ENCODE peak calls at places on chromosome 17, in eight cellular contexts. One of them, this sample, is unnamed.

GRCh38 chr17:80856863-80857488 is 134.7 kb upstream of the CHMP6 start:
- DNase-seq in T-helper 17 cell: no peak
- DNase-seq in neuronal stem cell: no peak
- DNase-seq in epithelial cell of esophagus: no peak
- DNase-seq in left ventricle myocardium inferior: no peak
- DNase-seq in activated CD8-positive, alpha-beta memory T cell treated with anti-CD3 and anti-CD28 coated beads, Interleukin-2, amount 50 U/mL, for 4 hours: no peak
- DNase-seq in posterior cingulate gyrus: no peak
- DNase-seq in NCI-H446 treated with DMSO at 0.1 percent for 48 hours: no peak
- DNase-seq in this sample: no peak

GRCh38 chr17:67244621-67245072 is 349 bp downstream of the HELZ start:
- DNase-seq in T-helper 17 cell: peak
- DNase-seq in neuronal stem cell: no peak
- DNase-seq in epithelial cell of esophagus: no peak
- DNase-seq in left ventricle myocardium inferior: peak
- DNase-seq in activated CD8-positive, alpha-beta memory T cell treated with anti-CD3 and anti-CD28 coated beads, Interleukin-2, amount 50 U/mL, for 4 hours: peak
- DNase-seq in posterior cingulate gyrus: no peak
- DNase-seq in NCI-H446 treated with DMSO at 0.1 percent for 48 hours: no peak
- DNase-seq in this sample: no peak

GRCh38 chr17:45729284-45729907 is 54.7 kb upstream of the CRHR1 start:
- DNase-seq in T-helper 17 cell: no peak
- DNase-seq in neuronal stem cell: no peak
- DNase-seq in epithelial cell of esophagus: no peak
- DNase-seq in left ventricle myocardium inferior: no peak
- DNase-seq in activated CD8-positive, alpha-beta memory T cell treated with anti-CD3 and anti-CD28 coated beads, Interleukin-2, amount 50 U/mL, for 4 hours: no peak
- DNase-seq in posterior cingulate gyrus: no peak
- DNase-seq in NCI-H446 treated with DMSO at 0.1 percent for 48 hours: no peak
- DNase-seq in this sample: peak

GRCh38 chr17:193426-193810 is 12.0 kb upstream of the DOC2B start:
- DNase-seq in T-helper 17 cell: no peak
- DNase-seq in neuronal stem cell: no peak
- DNase-seq in epithelial cell of esophagus: no peak
- DNase-seq in left ventricle myocardium inferior: no peak
- DNase-seq in activated CD8-positive, alpha-beta memory T cell treated with anti-CD3 and anti-CD28 coated beads, Interleukin-2, amount 50 U/mL, for 4 hours: no peak
- DNase-seq in posterior cingulate gyrus: no peak
- DNase-seq in NCI-H446 treated with DMSO at 0.1 percent for 48 hours: no peak
- DNase-seq in this sample: no peak

GRCh38 chr17:45812102-45812501 is 28.0 kb downstream of the CRHR1 start:
- DNase-seq in T-helper 17 cell: no peak
- DNase-seq in neuronal stem cell: peak
- DNase-seq in epithelial cell of esophagus: peak
- DNase-seq in left ventricle myocardium inferior: no peak
- DNase-seq in activated CD8-positive, alpha-beta memory T cell treated with anti-CD3 and anti-CD28 coated beads, Interleukin-2, amount 50 U/mL, for 4 hours: no peak
- DNase-seq in posterior cingulate gyrus: no peak
- DNase-seq in NCI-H446 treated with DMSO at 0.1 percent for 48 hours: no peak
- DNase-seq in this sample: no peak

GRCh38 chr17:79045830-79046500 is 22.0 kb downstream of the C1QTNF1 start:
- DNase-seq in T-helper 17 cell: peak
- DNase-seq in neuronal stem cell: peak
- DNase-seq in epithelial cell of esophagus: peak
- DNase-seq in left ventricle myocardium inferior: peak
- DNase-seq in activated CD8-positive, alpha-beta memory T cell treated with anti-CD3 and anti-CD28 coated beads, Interleukin-2, amount 50 U/mL, for 4 hours: peak
- DNase-seq in posterior cingulate gyrus: peak
- DNase-seq in NCI-H446 treated with DMSO at 0.1 percent for 48 hours: peak
- DNase-seq in this sample: peak

GRCh38 chr17:9195961-9196668 is 174.8 kb downstream of the NTN1 start:
- DNase-seq in T-helper 17 cell: no peak
- DNase-seq in neuronal stem cell: peak
- DNase-seq in epithelial cell of esophagus: peak
- DNase-seq in left ventricle myocardium inferior: no peak
- DNase-seq in activated CD8-positive, alpha-beta memory T cell treated with anti-CD3 and anti-CD28 coated beads, Interleukin-2, amount 50 U/mL, for 4 hours: no peak
- DNase-seq in posterior cingulate gyrus: no peak
- DNase-seq in NCI-H446 treated with DMSO at 0.1 percent for 48 hours: no peak
- DNase-seq in this sample: peak

GRCh38 chr17:2435181-2435741 is 34.4 kb upstream of the MNT start:
- DNase-seq in T-helper 17 cell: no peak
- DNase-seq in neuronal stem cell: peak
- DNase-seq in epithelial cell of esophagus: no peak
- DNase-seq in left ventricle myocardium inferior: no peak
- DNase-seq in activated CD8-positive, alpha-beta memory T cell treated with anti-CD3 and anti-CD28 coated beads, Interleukin-2, amount 50 U/mL, for 4 hours: no peak
- DNase-seq in posterior cingulate gyrus: no peak
- DNase-seq in NCI-H446 treated with DMSO at 0.1 percent for 48 hours: no peak
- DNase-seq in this sample: peak

GRCh38 chr17:55053855-55054254 is 85.3 kb downstream of the STXBP4 start:
- DNase-seq in T-helper 17 cell: no peak
- DNase-seq in neuronal stem cell: no peak
- DNase-seq in epithelial cell of esophagus: peak
- DNase-seq in left ventricle myocardium inferior: no peak
- DNase-seq in activated CD8-positive, alpha-beta memory T cell treated with anti-CD3 and anti-CD28 coated beads, Interleukin-2, amount 50 U/mL, for 4 hours: no peak
- DNase-seq in posterior cingulate gyrus: no peak
- DNase-seq in NCI-H446 treated with DMSO at 0.1 percent for 48 hours: peak
- DNase-seq in this sample: no peak

GRCh38 chr17:58005728-58006562 is 1.1 kb downstream of the SRSF1 start:
- DNase-seq in T-helper 17 cell: no peak
- DNase-seq in neuronal stem cell: no peak
- DNase-seq in epithelial cell of esophagus: no peak
- DNase-seq in left ventricle myocardium inferior: no peak
- DNase-seq in activated CD8-positive, alpha-beta memory T cell treated with anti-CD3 and anti-CD28 coated beads, Interleukin-2, amount 50 U/mL, for 4 hours: no peak
- DNase-seq in posterior cingulate gyrus: no peak
- DNase-seq in NCI-H446 treated with DMSO at 0.1 percent for 48 hours: no peak
- DNase-seq in this sample: no peak

GRCh38 chr17:65292430-65292829 is 155.3 kb downstream of the RGS9 start:
- DNase-seq in T-helper 17 cell: no peak
- DNase-seq in neuronal stem cell: no peak
- DNase-seq in epithelial cell of esophagus: no peak
- DNase-seq in left ventricle myocardium inferior: no peak
- DNase-seq in activated CD8-positive, alpha-beta memory T cell treated with anti-CD3 and anti-CD28 coated beads, Interleukin-2, amount 50 U/mL, for 4 hours: no peak
- DNase-seq in posterior cingulate gyrus: no peak
- DNase-seq in NCI-H446 treated with DMSO at 0.1 percent for 48 hours: no peak
- DNase-seq in this sample: no peak

GRCh38 chr17:82095777-82096708 is 2.0 kb downstream of the FASN start:
- DNase-seq in T-helper 17 cell: no peak
- DNase-seq in neuronal stem cell: no peak
- DNase-seq in epithelial cell of esophagus: peak
- DNase-seq in left ventricle myocardium inferior: peak
- DNase-seq in activated CD8-positive, alpha-beta memory T cell treated with anti-CD3 and anti-CD28 coated beads, Interleukin-2, amount 50 U/mL, for 4 hours: no peak
- DNase-seq in posterior cingulate gyrus: no peak
- DNase-seq in NCI-H446 treated with DMSO at 0.1 percent for 48 hours: no peak
- DNase-seq in this sample: no peak

GRCh38 chr17:64411999-64412771 is 21.5 kb upstream of the PECAM1 start:
- DNase-seq in T-helper 17 cell: no peak
- DNase-seq in neuronal stem cell: peak
- DNase-seq in epithelial cell of esophagus: peak
- DNase-seq in left ventricle myocardium inferior: peak
- DNase-seq in activated CD8-positive, alpha-beta memory T cell treated with anti-CD3 and anti-CD28 coated beads, Interleukin-2, amount 50 U/mL, for 4 hours: no peak
- DNase-seq in posterior cingulate gyrus: peak
- DNase-seq in NCI-H446 treated with DMSO at 0.1 percent for 48 hours: no peak
- DNase-seq in this sample: peak

GRCh38 chr17:43006639-43007551 is at the start of gene IFI35:
- DNase-seq in T-helper 17 cell: peak
- DNase-seq in neuronal stem cell: no peak
- DNase-seq in epithelial cell of esophagus: peak
- DNase-seq in left ventricle myocardium inferior: peak
- DNase-seq in activated CD8-positive, alpha-beta memory T cell treated with anti-CD3 and anti-CD28 coated beads, Interleukin-2, amount 50 U/mL, for 4 hours: peak
- DNase-seq in posterior cingulate gyrus: peak
- DNase-seq in NCI-H446 treated with DMSO at 0.1 percent for 48 hours: no peak
- DNase-seq in this sample: no peak

GRCh38 chr17:43409131-43409530 is 10.3 kb downstream of the ARL4D start:
- DNase-seq in T-helper 17 cell: no peak
- DNase-seq in neuronal stem cell: no peak
- DNase-seq in epithelial cell of esophagus: no peak
- DNase-seq in left ventricle myocardium inferior: no peak
- DNase-seq in activated CD8-positive, alpha-beta memory T cell treated with anti-CD3 and anti-CD28 coated beads, Interleukin-2, amount 50 U/mL, for 4 hours: no peak
- DNase-seq in posterior cingulate gyrus: no peak
- DNase-seq in NCI-H446 treated with DMSO at 0.1 percent for 48 hours: no peak
- DNase-seq in this sample: no peak

GRCh38 chr17:1629647-1630310 is 1.1 kb upstream of the SLC43A2 start:
- DNase-seq in T-helper 17 cell: peak
- DNase-seq in neuronal stem cell: no peak
- DNase-seq in epithelial cell of esophagus: peak
- DNase-seq in left ventricle myocardium inferior: peak
- DNase-seq in activated CD8-positive, alpha-beta memory T cell treated with anti-CD3 and anti-CD28 coated beads, Interleukin-2, amount 50 U/mL, for 4 hours: peak
- DNase-seq in posterior cingulate gyrus: peak
- DNase-seq in NCI-H446 treated with DMSO at 0.1 percent for 48 hours: no peak
- DNase-seq in this sample: peak

GRCh38 chr17:42117397-42118125 is 3.6 kb downstream of the KAT2A start:
- DNase-seq in T-helper 17 cell: no peak
- DNase-seq in neuronal stem cell: no peak
- DNase-seq in epithelial cell of esophagus: no peak
- DNase-seq in left ventricle myocardium inferior: no peak
- DNase-seq in activated CD8-positive, alpha-beta memory T cell treated with anti-CD3 and anti-CD28 coated beads, Interleukin-2, amount 50 U/mL, for 4 hours: no peak
- DNase-seq in posterior cingulate gyrus: no peak
- DNase-seq in NCI-H446 treated with DMSO at 0.1 percent for 48 hours: no peak
- DNase-seq in this sample: no peak

GRCh38 chr17:69972251-69972650 is 102.8 kb upstream of the KCNJ16 start:
- DNase-seq in T-helper 17 cell: no peak
- DNase-seq in neuronal stem cell: no peak
- DNase-seq in epithelial cell of esophagus: no peak
- DNase-seq in left ventricle myocardium inferior: no peak
- DNase-seq in activated CD8-positive, alpha-beta memory T cell treated with anti-CD3 and anti-CD28 coated beads, Interleukin-2, amount 50 U/mL, for 4 hours: no peak
- DNase-seq in posterior cingulate gyrus: no peak
- DNase-seq in NCI-H446 treated with DMSO at 0.1 percent for 48 hours: no peak
- DNase-seq in this sample: no peak